ENCODE peak calls at places on chromosomes 2 and 18, in ten cellular contexts. C is HuH-7.5; O is RPMI7951; Q is NCI-H510A; G is occipital lobe; P is nucleus accumbens; R is T-helper 1 cell; F is stimulated activated CD4-positive, alpha-beta T cell treated with anti-CD3 and anti-CD28 coated beads, Interleukin-12 subunit alpha, Interleukin-12 subunit beta, amount 100 ng/mL, for 24 hours; Z is NCI-H460; U is cardiac septum. M is an unnamed sample.

GRCh38 chr2:204468689-204469429 is 76.4 kb upstream of the PARD3B start:
- DNase-seq in C (no peak), O (peak; percentile 42), Q (no peak), G (no peak), P (no peak), R (no peak), F (no peak), Z (peak; percentile 65), U (no peak), M (peak; percentile 96)

GRCh38 chr2:226136739-226137138 is 662.9 kb downstream of the IRS1 start:
- DNase-seq in C (no peak), O (no peak), Q (no peak), G (no peak), P (no peak), R (no peak), F (no peak), Z (no peak), U (peak; percentile 77), M (no peak)

GRCh38 chr18:59593291-59593717 is 103.9 kb downstream of the CCBE1 start:
- DNase-seq in C (no peak), O (peak; percentile 9), Q (no peak), G (no peak), P (no peak), R (no peak), F (no peak), Z (no peak), U (no peak), M (no peak)

GRCh38 chr2:197256021-197256420 is 54.6 kb downstream of the ANKRD44 start:
- DNase-seq in C (no peak), O (no peak), Q (no peak), G (no peak), P (no peak), R (no peak), F (no peak), Z (no peak), U (no peak), M (no peak)

GRCh38 chr2:64165696-64166095 is 21.5 kb upstream of the PELI1 start:
- DNase-seq in C (no peak), O (no peak), Q (no peak), G (no peak), P (no peak), R (no peak), F (no peak), Z (no peak), U (no peak), M (peak; percentile 42)

GRCh38 chr2:12935226-12935625 is 218.5 kb downstream of the TRIB2 start:
- DNase-seq in C (no peak), O (no peak), Q (no peak), G (no peak), P (no peak), R (no peak), F (no peak), Z (no peak), U (no peak), M (peak; percentile 3)

GRCh38 chr2:196230051-196230450 is 58.7 kb upstream of the STK17B start:
- DNase-seq in C (no peak), O (no peak), Q (no peak), G (no peak), P (no peak), R (peak; percentile 61), F (no peak), Z (no peak), U (no peak), M (no peak)

GRCh38 chr2:5985551-5986229 is 293.5 kb downstream of the SOX11 start:
- DNase-seq in C (no peak), O (no peak), Q (no peak), G (no peak), P (no peak), R (no peak), F (no peak), Z (no peak), U (no peak), M (no peak)

GRCh38 chr18:10488022-10488421 is 33.6 kb downstream of the APCDD1 start:
- DNase-seq in C (no peak), O (no peak), Q (no peak), G (no peak), P (no peak), R (no peak), F (no peak), Z (no peak), U (no peak), M (no peak)

GRCh38 chr2:231047270-231047921 is 9.3 kb upstream of the PSMD1 start:
- DNase-seq in C (no peak), O (peak; percentile 47), Q (no peak), G (peak; percentile 71), P (peak; percentile 66), R (no peak), F (no peak), Z (no peak), U (no peak), M (no peak)

GRCh38 chr2:24690524-24690923 is 102.7 kb downstream of the PTRHD1 start:
- DNase-seq in C (no peak), O (no peak), Q (no peak), G (no peak), P (no peak), R (no peak), F (no peak), Z (no peak), U (no peak), M (no peak)

GRCh38 chr2:25000503-25001328 is 29.0 kb upstream of the DNAJC27 start:
- DNase-seq in C (no peak), O (no peak), Q (no peak), G (peak; percentile 68), P (peak; percentile 53), R (no peak), F (no peak), Z (no peak), U (no peak), M (no peak)

GRCh38 chr18:22277758-22278157 is 108.4 kb downstream of the GATA6 start:
- DNase-seq in C (no peak), O (no peak), Q (no peak), G (no peak), P (no peak), R (no peak), F (no peak), Z (no peak), U (peak; percentile 86), M (no peak)

GRCh38 chr2:95573866-95574265 is 17.9 kb upstream of the TRIM43 start:
- DNase-seq in C (no peak), O (no peak), Q (no peak), G (no peak), P (peak; percentile 45), R (no peak), F (no peak), Z (no peak), U (no peak), M (no peak)

GRCh38 chr18:74419761-74420160 is 37.3 kb downstream of the DIPK1C start:
- DNase-seq in C (no peak), O (no peak), Q (no peak), G (no peak), P (no peak), R (no peak), F (no peak), Z (no peak), U (no peak), M (peak; percentile 91)

GRCh38 chr2:59177748-59178147 is 936.6 kb upstream of the FANCL start:
- DNase-seq in C (no peak), O (no peak), Q (peak; percentile 65), G (no peak), P (no peak), R (no peak), F (no peak), Z (no peak), U (no peak), M (no peak)

GRCh38 chr2:135086222-135086621 is 34.1 kb downstream of the RAB3GAP1 start:
- DNase-seq in C (no peak), O (no peak), Q (no peak), G (no peak), P (no peak), R (no peak), F (no peak), Z (no peak), U (no peak), M (no peak)

GRCh38 chr2:10161961-10162441 is 39.5 kb downstream of the RRM2 start:
- DNase-seq in C (no peak), O (no peak), Q (no peak), G (peak; percentile 39), P (peak; percentile 64), R (no peak), F (no peak), Z (no peak), U (no peak), M (no peak)

GRCh38 chr2:100018794-100019193 is 123.6 kb downstream of the AFF3 start:
- DNase-seq in C (no peak), O (peak; percentile 38), Q (no peak), G (no peak), P (no peak), R (no peak), F (no peak), Z (peak; percentile 14), U (no peak), M (peak; percentile 50)

GRCh38 chr2:38315707-38316333 is 61.3 kb downstream of the ATL2 start:
- DNase-seq in C (peak; percentile 11), O (peak; percentile 64), Q (no peak), G (no peak), P (no peak), R (no peak), F (no peak), Z (peak; percentile 78), U (no peak), M (peak; percentile 51)

GRCh38 chr2:142188562-142188961 is 57.7 kb upstream of the LRP1B start:
- DNase-seq in C (no peak), O (no peak), Q (no peak), G (no peak), P (no peak), R (no peak), F (no peak), Z (no peak), U (no peak), M (peak; percentile 43)

GRCh38 chr2:230669386-230669935 is 43.2 kb upstream of the CAB39 start:
- DNase-seq in C (no peak), O (peak; percentile 42), Q (no peak), G (no peak), P (no peak), R (no peak), F (no peak), Z (no peak), U (no peak), M (no peak)

GRCh38 chr2:62305421-62306176 is 109.7 kb downstream of the B3GNT2 start:
- DNase-seq in C (no peak), O (no peak), Q (peak; percentile 53), G (no peak), P (no peak), R (no peak), F (peak; percentile 57), Z (no peak), U (no peak), M (no peak)

GRCh38 chr2:236712961-236713673 is 143.5 kb downstream of the ACKR3 start:
- DNase-seq in C (no peak), O (no peak), Q (no peak), G (no peak), P (no peak), R (no peak), F (no peak), Z (no peak), U (no peak), M (no peak)

GRCh38 chr2:15259356-15259756 is 301.8 kb downstream of the NBAS start:
- DNase-seq in C (no peak), O (no peak), Q (no peak), G (no peak), P (no peak), R (no peak), F (no peak), Z (no peak), U (no peak), M (no peak)

GRCh38 chr2:235048549-235048948 is 96.7 kb downstream of the SH3BP4 start:
- DNase-seq in C (no peak), O (peak; percentile 57), Q (no peak), G (no peak), P (no peak), R (no peak), F (no peak), Z (no peak), U (peak; percentile 72), M (no peak)

GRCh38 chr18:46271488-46271887 is 167.3 kb downstream of the HAUS1 start:
- DNase-seq in C (no peak), O (no peak), Q (no peak), G (no peak), P (no peak), R (no peak), F (no peak), Z (no peak), U (no peak), M (no peak)

GRCh38 chr2:70454936-70455544 is 98.6 kb downstream of the TGFA start:
- DNase-seq in C (no peak), O (peak; percentile 17), Q (no peak), G (no peak), P (no peak), R (no peak), F (no peak), Z (no peak), U (no peak), M (no peak)